ENCODE peak calls at places on chromosomes 4 and X, in eight cellular contexts. R, F, X, N, W, A, J and G are unnamed samples.

GRCh38 chrX:124289443-124289842 is 43.0 kb upstream of the TEX13D start:
- DNase-seq in R (no peak), X (no peak), N (no peak), F (no peak), W (no peak), J (no peak), A (no peak), G (no peak)

GRCh38 chrX:8668797-8669196 is 63.1 kb downstream of the ANOS1 start:
- DNase-seq in R (no peak), W (peak), F (no peak), N (no peak), A (no peak), J (no peak), X (no peak), G (no peak)

GRCh38 chrX:87621697-87622096 is 104.1 kb downstream of the KLHL4 start:
- DNase-seq in J (no peak), W (no peak), X (no peak), R (peak), A (no peak), F (no peak), N (no peak), G (no peak)

GRCh38 chr4:157128395-157128794 is 52.4 kb downstream of the GLRB start:
- DNase-seq in W (no peak), J (no peak), A (no peak), X (peak), R (peak), F (no peak), N (no peak), G (no peak)

GRCh38 chrX:131271274-131271673 is 17.8 kb downstream of the IGSF1 start:
- DNase-seq in X (no peak), W (no peak), J (no peak), R (no peak), F (no peak), N (no peak), A (no peak), G (no peak)

GRCh38 chr4:26330946-26331345 is 10.1 kb downstream of the RBPJ start:
- DNase-seq in X (peak), J (no peak), A (no peak), W (no peak), R (no peak), N (no peak), F (no peak), G (no peak)

GRCh38 chrX:3326721-3327120 is 19.7 kb downstream of the MXRA5 start:
- DNase-seq in X (peak), F (no peak), J (no peak), R (no peak), W (no peak), N (no peak), A (no peak), G (no peak)

GRCh38 chrX:101442095-101442494 is 34.1 kb downstream of the HNRNPH2 start:
- DNase-seq in N (no peak), R (no peak), J (no peak), F (no peak), A (no peak), X (peak), W (no peak), G (no peak)

GRCh38 chr4:100016191-100016590 is 66.1 kb upstream of the H2AZ1 start:
- DNase-seq in X (peak), A (no peak), W (no peak), R (no peak), N (no peak), J (no peak), F (no peak), G (no peak)

GRCh38 chr4:56979674-56980073 is 978 bp downstream of the POLR2B start:
- DNase-seq in R (no peak), J (no peak), F (no peak), N (peak), A (peak), W (no peak), X (peak), G (no peak)

GRCh38 chr4:80201326-80202151 is 4.2 kb downstream of the PRDM8 start:
- DNase-seq in N (peak), X (peak), A (no peak), F (peak), W (peak), J (no peak), R (peak), G (no peak)

GRCh38 chr4:127788517-127788916 is 6.4 kb downstream of the HSPA4L start:
- DNase-seq in N (no peak), R (no peak), F (no peak), A (no peak), X (no peak), W (no peak), J (no peak), G (no peak)

GRCh38 chr4:55396305-55397023 is 707 bp downstream of the TMEM165 start:
- DNase-seq in X (peak), R (peak), F (peak), A (peak), J (peak), N (peak), W (peak), G (peak)

GRCh38 chrX:43655961-43656494 is at the start of gene MAOA:
- DNase-seq in W (peak), J (peak), N (peak), A (peak), R (no peak), X (peak), F (peak), G (no peak)

GRCh38 chrX:101232316-101232715 is 12.7 kb downstream of the DRP2 start:
- DNase-seq in F (no peak), R (peak), X (peak), N (no peak), W (no peak), J (no peak), A (no peak), G (no peak)

GRCh38 chrX:91414710-91415109 is 19.9 kb upstream of the PABPC5 start:
- DNase-seq in W (no peak), A (no peak), R (no peak), F (no peak), J (no peak), X (no peak), N (no peak), G (no peak)
- TF ChIP-seq CTCF in W (peak), A (peak), R (no peak), F (peak), J (peak), X (peak), N (no peak), G (peak)

GRCh38 chrX:111568817-111569216 is 57.4 kb downstream of the SERTM2 start:
- DNase-seq in X (no peak), N (no peak), W (no peak), A (no peak), F (no peak), J (no peak), R (no peak), G (no peak)

DNA sequence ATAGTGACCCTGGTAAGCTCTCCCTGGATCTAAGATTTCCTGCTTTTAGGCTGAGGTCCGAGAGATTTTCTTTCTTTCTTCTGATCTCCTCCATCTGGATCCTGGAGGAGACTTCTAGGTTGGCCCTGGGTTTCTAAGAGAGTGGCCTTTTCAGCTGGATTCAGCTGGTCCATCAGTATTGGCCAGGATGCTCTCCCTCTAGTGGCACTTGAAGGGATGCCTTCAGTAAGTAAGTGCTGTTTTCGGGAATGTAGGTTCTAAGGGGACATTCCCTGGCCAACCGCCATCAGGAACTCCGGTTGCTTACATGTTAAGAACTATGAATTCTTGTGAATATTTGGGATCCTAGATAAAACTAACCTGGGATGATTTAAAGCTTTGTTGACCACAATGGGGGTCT is 56.9 kb downstream of the SERTM2 start:
- DNase-seq in W (no peak), J (no peak), A (peak), R (no peak), N (peak), X (no peak), F (no peak), G (no peak)
- TF ChIP-seq CTCF in W (no peak), J (no peak), A (peak), R (peak), N (peak), X (no peak), F (peak), G (peak)

GRCh38 chr4:103032575-103032974 is 13.1 kb upstream of the SLC9B1 start:
- DNase-seq in J (no peak), W (no peak), N (peak), F (no peak), A (peak), R (no peak), X (peak), G (no peak)
- TF ChIP-seq CTCF in J (no peak), W (peak), N (peak), F (peak), A (peak), R (peak), X (peak), G (peak)

DNA sequence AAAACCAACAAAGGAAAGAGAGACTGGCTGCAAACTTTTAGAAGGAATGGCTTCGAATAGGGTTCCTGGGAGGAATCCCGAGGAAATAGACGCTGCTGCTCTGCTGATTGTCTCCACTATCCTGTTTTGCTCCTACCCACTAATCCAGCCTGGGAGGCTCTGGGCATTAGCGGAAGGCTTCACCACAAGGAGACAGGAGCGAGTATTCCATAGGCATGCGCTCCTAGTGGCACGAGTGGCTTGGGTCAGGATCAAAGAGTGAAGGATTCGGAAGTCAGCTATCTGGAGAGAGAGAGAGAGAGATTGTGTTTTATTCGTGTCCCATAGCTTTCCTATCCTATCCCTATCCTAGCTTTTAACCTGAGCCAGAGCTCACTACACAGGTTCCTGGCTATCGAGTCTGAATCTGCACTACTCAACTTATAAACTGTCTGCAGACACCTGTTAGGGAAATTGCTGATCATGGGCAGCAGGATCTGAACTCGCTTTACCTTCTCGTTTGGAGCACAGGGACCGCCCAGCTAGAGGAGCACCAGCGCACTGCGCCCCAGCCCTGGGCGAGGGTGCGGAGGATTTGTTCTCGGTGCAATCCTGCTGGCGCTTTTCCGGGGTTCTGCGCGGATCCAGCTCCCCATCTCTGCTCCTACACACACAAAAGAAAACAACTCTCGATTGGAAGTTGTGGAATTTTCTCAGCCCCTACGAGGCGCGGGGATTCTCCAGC is 740 bp upstream of the NPY2R start:
- DNase-seq in F (no peak), J (no peak), N (peak), W (no peak), X (peak), R (no peak), A (peak), G (peak)
- TF ChIP-seq CTCF in F (no peak), J (no peak), N (peak), W (no peak), X (no peak), R (peak), A (peak), G (peak)

GRCh38 chrX:9724711-9725110 is 40.9 kb downstream of the GPR143 start:
- DNase-seq in R (peak), A (no peak), F (no peak), W (no peak), J (no peak), X (peak), N (no peak), G (no peak)
- TF ChIP-seq CTCF in R (no peak), A (no peak), F (no peak), W (no peak), J (no peak), X (no peak), N (no peak), G (no peak)

DNA sequence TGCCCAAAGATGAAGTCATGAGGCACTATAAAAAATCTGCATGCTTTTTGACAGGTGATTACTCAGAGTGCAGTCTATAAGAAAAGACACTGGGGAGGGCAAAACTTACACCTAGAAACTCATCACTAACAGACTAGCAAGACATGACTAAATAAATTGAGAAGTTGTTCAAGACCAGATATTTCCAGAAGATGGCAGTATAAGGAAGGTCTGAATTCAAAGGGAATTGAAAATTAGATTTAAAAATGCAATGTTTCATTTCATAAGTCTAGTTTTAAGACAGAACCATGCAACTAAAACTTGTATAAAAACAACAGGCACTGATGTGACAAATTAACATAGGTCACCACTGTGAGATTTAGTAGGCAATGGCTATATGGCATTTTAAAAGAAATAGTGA is 232.5 kb upstream of the POF1B start:
- DNase-seq in N (no peak), R (peak), W (no peak), A (no peak), X (peak), J (no peak), F (no peak), G (no peak)
- TF ChIP-seq CTCF in N (peak), R (no peak), W (no peak), A (peak), X (no peak), J (peak), F (peak), G (peak)

DNA sequence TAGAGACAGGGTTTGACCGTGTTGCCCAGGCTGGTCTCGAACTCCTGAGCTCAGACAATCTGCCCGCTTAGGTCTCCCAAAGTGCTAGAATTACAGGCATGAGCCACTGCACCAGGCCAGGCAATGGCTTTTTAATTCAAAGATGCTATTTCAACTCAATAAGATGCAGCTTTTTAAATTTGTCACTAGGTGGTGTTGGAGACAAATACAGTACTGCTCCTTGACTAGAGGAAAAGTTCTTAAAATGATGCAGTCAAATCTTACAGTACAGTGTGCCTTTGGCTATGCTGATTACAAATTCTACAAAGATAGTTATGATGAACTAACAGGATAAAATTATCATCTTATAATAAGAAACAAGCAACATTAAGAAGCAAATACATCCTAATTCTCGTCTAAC is 441.1 kb downstream of the KCNIP4 start:
- DNase-seq in J (no peak), R (no peak), X (peak), F (no peak), A (no peak), W (no peak), N (no peak), G (no peak)
- TF ChIP-seq CTCF in J (no peak), R (peak), X (peak), F (no peak), A (peak), W (no peak), N (peak), G (peak)

GRCh38 chrX:137428777-137429564 is 137.0 kb upstream of the ZIC3 start:
- DNase-seq in F (no peak), X (no peak), J (no peak), N (no peak), A (peak), W (no peak), R (no peak), G (no peak)
- TF ChIP-seq CTCF in F (no peak), X (no peak), J (no peak), N (no peak), A (peak), W (no peak), R (no peak), G (peak)

DNA sequence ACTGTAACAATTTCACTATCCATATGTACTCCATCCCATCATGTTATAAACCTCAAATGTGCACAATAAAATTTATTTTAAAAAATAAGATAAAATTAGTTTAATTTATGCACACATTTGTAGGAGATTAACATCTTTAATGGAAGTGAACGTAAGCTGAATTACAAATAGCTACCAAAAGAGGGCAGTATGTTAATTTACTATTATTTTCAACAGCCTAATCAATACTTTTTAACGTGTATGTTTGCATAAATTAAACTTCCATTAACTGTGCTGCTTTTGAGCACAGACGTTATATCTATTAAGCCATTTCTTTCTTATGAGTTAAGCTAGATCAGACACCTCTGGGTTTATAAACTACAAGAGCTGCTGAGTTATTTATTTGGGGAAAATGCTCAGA is 56.5 kb upstream of the PHKA2 start:
- DNase-seq in W (no peak), A (no peak), J (no peak), X (peak), R (no peak), N (no peak), F (no peak), G (no peak)
- TF ChIP-seq CTCF in W (no peak), A (peak), J (peak), X (peak), R (peak), N (peak), F (peak), G (peak)

DNA sequence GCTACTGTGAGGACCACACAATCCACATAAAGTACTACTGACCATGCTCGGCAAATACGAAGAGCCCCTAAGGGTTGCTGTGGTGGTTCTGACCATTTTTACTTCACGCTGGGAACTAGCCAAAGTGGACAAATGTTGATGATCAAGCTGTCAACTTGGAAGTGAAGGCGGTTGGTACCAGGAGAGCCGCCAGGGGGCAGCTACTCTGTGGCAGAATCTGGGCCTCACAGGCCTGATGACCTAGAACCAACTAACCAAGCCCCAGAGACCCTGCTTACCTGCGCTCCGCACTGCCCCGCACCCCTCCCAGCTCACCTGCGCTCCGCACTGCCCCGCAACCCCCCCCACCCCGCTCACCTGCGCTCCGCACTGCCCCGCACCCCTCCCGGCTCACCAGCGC is 5.6 kb downstream of the GAK start:
- DNase-seq in A (peak), W (no peak), N (no peak), F (no peak), X (peak), J (peak), R (no peak), G (no peak)
- TF ChIP-seq CTCF in A (peak), W (peak), N (no peak), F (no peak), X (peak), J (peak), R (peak), G (peak)